ENCODE peak calls at places on chromosomes 5 and 9, in five cellular contexts. N is Caco-2, W is IMR-90, L is left ventricle myocardium inferior, I is astrocyte. C is an unnamed sample.

GRCh38 chr5:179273441-179274145 is 71.7 kb downstream of the ADAMTS2 start:
- DNase-seq in N (no peak), W (no peak), L (no peak), I (no peak), C (peak; percentile 25)

GRCh38 chr5:38994329-38994927 is 79.8 kb downstream of the RICTOR start:
- DNase-seq in N (peak; percentile 50), W (peak; percentile 76), L (no peak), I (peak; percentile 37), C (no peak)

GRCh38 chr9:106880863-106881262 is 17.9 kb downstream of the ZNF462 start:
- DNase-seq in N (no peak), W (peak; percentile 82), L (no peak), I (peak; percentile 26), C (no peak)

GRCh38 chr5:30698217-30698616 is 495.3 kb upstream of the CDH6 start:
- DNase-seq in N (no peak), W (no peak), L (no peak), I (no peak), C (no peak)

GRCh38 chr5:133041910-133042309 is 9.9 kb upstream of the HSPA4 start:
- DNase-seq in N (no peak), W (peak; percentile 44), L (no peak), I (peak; percentile 21), C (no peak)

GRCh38 chr5:74649421-74649973 is 9.0 kb upstream of the ENC1 start:
- DNase-seq in N (no peak), W (no peak), L (no peak), I (peak; percentile 64), C (no peak)

GRCh38 chr5:80960531-80961375 is 590 bp downstream of the RASGRF2 start:
- DNase-seq in N (peak; percentile 40), W (peak; percentile 21), L (peak; percentile 28), I (no peak), C (peak; percentile 76)

GRCh38 chr5:22780756-22781155 is 72.4 kb downstream of the CDH12 start:
- DNase-seq in N (no peak), W (no peak), L (no peak), I (no peak), C (no peak)

GRCh38 chr9:108953983-108954574 is 19.9 kb downstream of the ABITRAM start:
- DNase-seq in N (no peak), W (peak; percentile 71), L (no peak), I (peak; percentile 51), C (no peak)

GRCh38 chr5:73170522-73170921 is 2.5 kb upstream of the TMEM174 start:
- DNase-seq in N (no peak), W (peak; percentile 7), L (no peak), I (no peak), C (no peak)

GRCh38 chr9:125649315-125649714 is 57.7 kb downstream of the MAPKAP1 start:
- DNase-seq in N (no peak), W (peak; percentile 86), L (no peak), I (peak; percentile 88), C (no peak)

GRCh38 chr5:42851441-42851840 is 39.7 kb upstream of the SELENOP start:
- DNase-seq in N (no peak), W (no peak), L (no peak), I (no peak), C (no peak)

GRCh38 chr5:131394128-131394527 is 130.3 kb downstream of the CDC42SE2 start:
- DNase-seq in N (no peak), W (peak; percentile 69), L (no peak), I (peak; percentile 59), C (no peak)

GRCh38 chr9:22111871-22112247 is 102.8 kb upstream of the CDKN2B start:
- DNase-seq in N (no peak), W (peak; percentile 84), L (no peak), I (peak; percentile 96), C (no peak)

GRCh38 chr5:172123269-172123692 is 64.7 kb downstream of the STK10 start:
- DNase-seq in N (no peak), W (peak; percentile 67), L (peak; percentile 84), I (peak; percentile 47), C (no peak)

GRCh38 chr5:109105631-109106267 is 304.0 kb downstream of the PJA2 start:
- DNase-seq in N (no peak), W (peak; percentile 91), L (no peak), I (peak; percentile 94), C (no peak)

GRCh38 chr5:40446910-40447309 is 232.8 kb upstream of the PTGER4 start:
- DNase-seq in N (no peak), W (peak; percentile 92), L (no peak), I (peak; percentile 51), C (no peak)

GRCh38 chr9:112477330-112477729 is 9.3 kb upstream of the KIAA1958 start:
- DNase-seq in N (no peak), W (no peak), L (no peak), I (no peak), C (no peak)

GRCh38 chr5:178123987-178124925 is 6.6 kb upstream of the RMND5B start:
- DNase-seq in N (peak; percentile 82), W (no peak), L (no peak), I (no peak), C (no peak)

GRCh38 chr5:151740336-151740942 is 18.0 kb downstream of the ATOX1 start:
- DNase-seq in N (peak; percentile 62), W (peak; percentile 96), L (peak; percentile 71), I (peak; percentile 95), C (peak; percentile 69)

GRCh38 chr5:56328753-56329560 is 95.8 kb upstream of the ANKRD55 start:
- DNase-seq in N (peak; percentile 57), W (peak; percentile 76), L (no peak), I (peak; percentile 71), C (no peak)

GRCh38 chr9:108186996-108187395 is 668.8 kb downstream of the ACTL7B start:
- DNase-seq in N (no peak), W (peak; percentile 72), L (peak; percentile 71), I (peak; percentile 84), C (peak; percentile 38)

GRCh38 chr9:112705773-112706427 is 12.0 kb downstream of the INIP start:
- DNase-seq in N (no peak), W (peak; percentile 36), L (no peak), I (peak; percentile 30), C (no peak)

GRCh38 chr9:95142728-95143127 is 174.8 kb downstream of the FANCC start:
- DNase-seq in N (no peak), W (no peak), L (no peak), I (no peak), C (no peak)

GRCh38 chr9:130847306-130848217 is 12.5 kb downstream of the ABL1 start:
- DNase-seq in N (no peak), W (peak; percentile 100), L (peak; percentile 71), I (peak; percentile 100), C (no peak)
- H3K4me1 ChIP-seq in N (no peaks in the 10 kb centered on the region), W (peaks cover 27% of the 10 kb centered on the region), L (peaks cover 80% of the 10 kb centered on the region), I (peaks cover 53% of the 10 kb centered on the region), C (peaks cover 59% of the 10 kb centered on the region)

DNA sequence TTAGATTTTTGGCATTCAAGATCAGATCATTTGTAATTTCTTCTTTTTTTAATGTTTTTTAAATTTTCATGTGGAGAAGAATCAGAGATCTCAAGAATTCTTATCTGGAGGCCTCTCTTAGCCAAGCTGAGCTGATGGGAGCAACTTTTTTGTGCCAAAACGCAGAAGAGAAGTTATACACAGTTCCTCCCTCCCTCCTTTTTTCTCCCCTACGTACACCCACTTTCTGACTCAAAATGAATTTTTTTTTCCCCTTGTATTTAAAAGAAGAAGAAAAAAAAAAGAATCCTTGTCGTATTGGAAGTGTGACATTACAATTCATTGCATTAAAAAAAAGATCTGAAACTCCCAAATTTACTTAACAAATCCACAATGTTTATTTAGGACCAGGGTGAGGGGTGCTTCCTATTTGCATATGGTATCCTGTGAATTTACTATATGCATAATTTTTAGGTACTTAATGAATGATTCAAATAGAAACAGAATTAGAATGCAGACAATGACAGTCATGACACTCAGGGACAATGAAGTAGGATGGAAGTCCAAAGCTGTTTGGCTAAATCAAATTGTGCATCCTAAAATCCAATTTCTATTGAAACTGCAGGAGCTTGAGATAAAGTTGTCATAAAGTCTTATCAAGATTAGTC is 54.4 kb downstream of the EBF1 start:
- DNase-seq in N (no peak), W (no peak), L (no peak), I (no peak), C (no peak)
- H3K4me1 ChIP-seq in N (no peaks in the 10 kb centered on the region), W (peaks cover 2% of the 10 kb centered on the region), L (peaks cover 69% of the 10 kb centered on the region), I (peaks cover 18% of the 10 kb centered on the region), C (no peaks in the 10 kb centered on the region)

GRCh38 chr5:14157494-14157782 is 14.3 kb downstream of the TRIO start:
- DNase-seq in N (no peak), W (no peak), L (no peak), I (no peak), C (no peak)

GRCh38 chr5:14158890-14159666 is 15.9 kb downstream of the TRIO start:
- DNase-seq in N (no peak), W (no peak), L (no peak), I (no peak), C (no peak)

GRCh38 chr5:14155730-14156129 is 12.6 kb downstream of the TRIO start:
- DNase-seq in N (no peak), W (no peak), L (no peak), I (no peak), C (no peak)

GRCh38 chr5:14155075-14155474 is 11.9 kb downstream of the TRIO start:
- DNase-seq in N (no peak), W (no peak), L (no peak), I (no peak), C (no peak)

GRCh38 chr5:14156611-14157493 is 13.7 kb downstream of the TRIO start:
- DNase-seq in N (no peak), W (peak; percentile 99), L (no peak), I (peak; percentile 100), C (no peak)
- H3K4me1 ChIP-seq in N (peaks cover 20% of the 10 kb centered on the region), W (peaks cover 43% of the 10 kb centered on the region), L (peaks cover 85% of the 10 kb centered on the region), I (peaks cover 66% of the 10 kb centered on the region), C (peaks cover 34% of the 10 kb centered on the region)

DNA sequence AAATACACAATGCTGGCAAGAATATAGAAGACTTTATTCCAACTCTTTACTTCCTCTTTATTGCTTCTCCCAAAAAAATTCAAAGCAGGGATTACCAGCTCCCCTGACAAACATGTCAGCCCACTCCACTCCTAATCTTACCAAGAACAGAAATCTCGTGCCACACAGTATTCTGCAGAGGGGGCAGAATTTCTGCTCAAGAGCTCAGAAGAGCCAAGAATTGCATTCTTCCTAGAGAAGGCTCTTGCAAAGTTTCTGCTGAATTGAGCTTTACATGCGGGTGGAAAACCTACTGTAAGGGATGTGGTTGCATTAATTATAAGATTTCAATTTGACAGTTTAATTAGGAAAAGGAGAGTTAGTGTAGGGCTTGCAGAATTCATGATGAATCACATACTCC is 428.6 kb downstream of the CETN3 start:
- DNase-seq in N (no peak), W (no peak), L (no peak), I (no peak), C (no peak)
- H3K4me1 ChIP-seq in N (no peaks in the 10 kb centered on the region), W (no peaks in the 10 kb centered on the region), L (no peaks in the 10 kb centered on the region), I (no peaks in the 10 kb centered on the region), C (no peaks in the 10 kb centered on the region)